ENCODE peak calls at places on chromosomes 3 and 15, in eight cellular contexts. Y is HCT116, Q is A549, P is H1, R is K562, K is SK-N-SH, V is GM12878, T is HepG2. L is an unnamed sample.

GRCh38 chr3:140765246-140765645 is 87.4 kb downstream of the TRIM42 start:
- DNase-seq in T (no peak), V (no peak), K (no peak), R (no peak), P (peak), Q (no peak), Y (no peak), L (no peak)

GRCh38 chr15:28133281-28133680 is 34.2 kb upstream of the OCA2 start:
- DNase-seq in K (no peak), R (no peak), Y (no peak), T (no peak), P (no peak), V (no peak), Q (no peak), L (peak)

GRCh38 chr3:114809668-114810413 is 337.2 kb downstream of the ZBTB20 start:
- DNase-seq in R (no peak), T (peak), Q (peak), Y (no peak), K (no peak), V (peak), P (no peak), L (peak)

GRCh38 chr3:192194081-192194480 is 533.3 kb downstream of the FGF12 start:
- DNase-seq in Y (no peak), V (no peak), T (no peak), Q (no peak), K (no peak), P (no peak), R (no peak), L (no peak)

GRCh38 chr15:63448261-63448660 is 56.1 kb upstream of the USP3 start:
- DNase-seq in R (no peak), Q (no peak), T (no peak), V (no peak), P (no peak), K (no peak), Y (no peak), L (no peak)

GRCh38 chr3:170641510-170642236 is 55.8 kb upstream of the SLC7A14 start:
- DNase-seq in Y (no peak), P (no peak), V (no peak), T (no peak), R (no peak), Q (no peak), K (no peak), L (peak)

GRCh38 chr3:160580938-160581337 is 15.6 kb upstream of the KPNA4 start:
- DNase-seq in P (no peak), T (no peak), Y (no peak), V (no peak), R (no peak), Q (no peak), K (no peak), L (no peak)

GRCh38 chr15:70474682-70475438 is 288.5 kb downstream of the UACA start:
- DNase-seq in K (no peak), P (no peak), R (no peak), T (no peak), Q (peak), Y (peak), V (no peak), L (peak)

GRCh38 chr3:7290062-7290825 is 429.3 kb downstream of the GRM7 start:
- DNase-seq in Q (no peak), K (no peak), V (no peak), Y (no peak), T (no peak), P (no peak), R (no peak), L (no peak)

GRCh38 chr3:133472889-133473288 is 73.0 kb downstream of the BFSP2 start:
- DNase-seq in T (no peak), Y (no peak), K (no peak), P (no peak), V (no peak), Q (no peak), R (no peak), L (no peak)

GRCh38 chr3:64568895-64569509 is 118.8 kb downstream of the ADAMTS9 start:
- DNase-seq in V (no peak), Y (no peak), Q (no peak), R (no peak), T (no peak), K (no peak), P (no peak), L (no peak)

GRCh38 chr3:42079701-42080323 is 11.3 kb upstream of the TRAK1 start:
- DNase-seq in T (peak), K (no peak), Q (peak), R (no peak), V (no peak), Y (no peak), P (no peak), L (no peak)

GRCh38 chr3:122322095-122323075 is 2.7 kb upstream of the CSTA start:
- DNase-seq in K (no peak), Q (no peak), T (no peak), R (no peak), P (no peak), V (no peak), Y (no peak), L (no peak)

GRCh38 chr3:47016934-47017435 is 37.5 kb downstream of the NBEAL2 start:
- DNase-seq in P (no peak), T (no peak), Q (no peak), V (peak), R (peak), K (no peak), Y (no peak), L (peak)

GRCh38 chr15:77753238-77753873 is 120.6 kb upstream of the LINGO1 start:
- DNase-seq in P (peak), R (peak), V (no peak), Y (no peak), Q (peak), T (peak), K (no peak), L (peak)

GRCh38 chr3:109154989-109155388 is 18.5 kb downstream of the C3orf85 start:
- DNase-seq in Y (no peak), V (no peak), Q (peak), P (no peak), K (no peak), R (no peak), T (no peak), L (no peak)

GRCh38 chr3:178304758-178305157 is 231.5 kb upstream of the KCNMB2 start:
- DNase-seq in R (no peak), Q (no peak), Y (no peak), P (no peak), T (no peak), K (no peak), V (no peak), L (peak)

GRCh38 chr3:181695661-181696491 is 15.8 kb upstream of the SOX2 start:
- DNase-seq in P (peak), R (no peak), K (no peak), V (no peak), Y (no peak), Q (no peak), T (no peak), L (no peak)
- TF ChIP-seq RAD21 in P (no peak), R (no peak), K (no peak), V (no peak), Y (no peak), Q (no peak), T (no peak), L (no peak)

GRCh38 chr15:25053000-25053815 is 98.4 kb downstream of the SNRPN start:
- DNase-seq in R (no peak), K (no peak), Q (no peak), T (no peak), P (peak), V (no peak), Y (no peak), L (no peak)

GRCh38 chr15:25054943-25055342 is 100.2 kb downstream of the SNRPN start:
- DNase-seq in V (no peak), Q (no peak), R (no peak), P (no peak), Y (no peak), T (no peak), K (no peak), L (no peak)

GRCh38 chr15:25051399-25052154 is 96.8 kb downstream of the SNRPN start:
- DNase-seq in Y (no peak), R (no peak), K (no peak), P (no peak), Q (no peak), V (no peak), T (no peak), L (no peak)

GRCh38 chr15:25054329-25054728 is 99.5 kb downstream of the SNRPN start:
- DNase-seq in T (no peak), Y (no peak), V (no peak), Q (no peak), K (no peak), R (no peak), P (no peak), L (no peak)

GRCh38 chr15:25052191-25052999 is 97.6 kb downstream of the SNRPN start:
- DNase-seq in R (no peak), Y (no peak), V (no peak), T (no peak), Q (no peak), K (no peak), P (peak), L (no peak)
- TF ChIP-seq RAD21 in R (no peak), Y (no peak), V (no peak), T (no peak), Q (no peak), K (no peak), P (no peak), L (no peak)

DNA sequence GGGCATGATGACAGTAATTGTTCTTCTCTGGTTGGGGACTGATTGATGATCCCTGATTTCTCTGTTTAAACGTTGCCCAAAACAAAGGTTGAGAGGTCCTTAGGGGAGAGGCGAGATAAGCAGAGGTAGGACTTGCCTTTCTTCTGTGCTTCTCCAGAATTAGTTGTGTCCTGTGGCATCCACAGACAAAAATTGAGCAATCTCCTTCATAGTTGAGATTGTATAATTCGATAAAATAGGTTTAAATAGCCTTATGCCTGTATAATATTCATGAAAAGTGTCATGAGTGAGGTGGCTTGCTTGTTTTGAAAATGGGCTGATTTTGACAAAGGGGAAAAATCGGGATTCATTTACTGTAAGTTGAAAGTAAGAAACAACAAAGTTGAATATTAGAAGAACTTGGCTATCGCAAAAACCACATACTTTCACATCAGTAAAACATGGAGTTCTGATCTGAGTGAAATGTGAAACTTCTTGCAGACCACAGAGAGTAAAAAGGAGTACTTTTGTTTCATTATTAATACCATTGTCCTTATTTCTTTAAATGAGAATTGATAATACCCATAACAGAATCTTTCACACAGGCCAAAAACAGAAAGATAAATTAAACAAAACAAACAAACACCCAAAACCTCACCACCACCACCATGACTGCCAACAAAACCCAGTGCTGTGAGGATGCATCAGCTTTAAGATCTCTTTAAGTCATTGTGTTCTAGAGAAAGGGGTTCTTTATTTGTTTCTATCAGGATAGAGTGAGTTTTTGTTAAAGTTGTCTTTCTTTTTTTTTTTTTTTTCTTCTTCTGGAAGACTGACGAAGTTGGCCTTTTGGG is 155.7 kb downstream of the LPP start:
- DNase-seq in R (no peak), Y (no peak), P (no peak), T (no peak), Q (no peak), V (peak), K (no peak), L (no peak)
- TF ChIP-seq RAD21 in R (no peak), Y (no peak), P (no peak), T (no peak), Q (no peak), V (no peak), K (no peak), L (no peak)

GRCh38 chr3:83843716-83844115 is 1115.1 kb upstream of the CADM2 start:
- DNase-seq in K (no peak), R (no peak), V (no peak), P (no peak), Q (no peak), T (no peak), Y (no peak), L (no peak)

DNA sequence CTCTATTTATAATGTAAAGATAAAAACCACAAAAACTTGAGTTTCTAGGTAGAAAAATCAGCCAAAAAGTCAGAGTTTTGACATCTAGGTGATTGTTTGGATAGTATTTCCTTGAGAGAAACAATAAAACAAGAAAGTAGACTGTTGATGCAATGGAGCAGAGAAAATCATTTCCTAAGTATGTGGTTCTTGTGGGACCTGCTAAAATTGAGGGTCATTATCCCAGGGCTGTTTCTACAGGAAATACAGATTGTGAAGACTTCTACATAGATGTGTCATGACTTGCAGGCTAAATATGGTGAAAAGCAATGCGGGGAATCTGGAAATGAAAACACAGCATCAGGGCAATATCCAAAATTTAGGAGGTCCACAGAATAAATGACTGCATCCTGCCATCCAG is 1109.5 kb upstream of the CADM2 start:
- DNase-seq in V (no peak), R (no peak), Q (no peak), Y (no peak), P (no peak), K (no peak), T (no peak), L (no peak)
- TF ChIP-seq RAD21 in V (no peak), R (no peak), Q (no peak), Y (no peak), P (no peak), K (no peak), T (no peak), L (no peak)

GRCh38 chr3:173913985-173914421 is 516.5 kb downstream of the NLGN1 start:
- DNase-seq in K (no peak), T (no peak), V (no peak), R (no peak), Y (no peak), P (no peak), Q (no peak), L (no peak)
- TF ChIP-seq RAD21 in K (no peak), T (no peak), V (no peak), R (no peak), Y (no peak), P (no peak), Q (no peak), L (no peak)

GRCh38 chr3:32998631-32999451 is 47.4 kb downstream of the CCR4 start:
- DNase-seq in V (no peak), Q (no peak), Y (no peak), P (no peak), T (no peak), K (no peak), R (no peak), L (no peak)

GRCh38 chr3:33000698-33001385 is 49.4 kb downstream of the CCR4 start:
- DNase-seq in Y (no peak), R (no peak), T (no peak), Q (no peak), P (no peak), K (no peak), V (no peak), L (no peak)

GRCh38 chr3:32996046-32996754 is 44.8 kb downstream of the CCR4 start:
- DNase-seq in T (no peak), Q (no peak), K (no peak), V (no peak), Y (no peak), R (no peak), P (no peak), L (no peak)

GRCh38 chr3:32994045-32994444 is 42.6 kb downstream of the CCR4 start:
- DNase-seq in P (no peak), Y (no peak), V (no peak), R (no peak), Q (no peak), K (no peak), T (no peak), L (no peak)

DNA sequence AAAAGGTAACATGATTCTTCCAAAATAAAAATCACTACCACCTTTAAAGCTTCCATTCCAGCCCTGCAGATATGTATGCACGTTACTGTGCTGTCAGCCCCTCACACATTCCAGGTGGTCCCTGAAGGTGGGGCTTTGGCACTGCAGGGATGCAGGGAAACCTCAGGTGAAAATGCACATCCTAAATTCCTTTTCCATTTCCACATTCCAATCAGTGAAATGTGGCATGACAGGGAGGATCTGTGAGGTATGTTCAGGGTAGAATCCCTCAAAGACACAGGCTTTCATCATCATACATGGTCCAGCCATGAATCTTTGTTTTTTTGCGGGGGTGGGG is 45.3 kb downstream of the CCR4 start:
- DNase-seq in K (no peak), T (no peak), P (no peak), Q (no peak), V (no peak), Y (no peak), R (no peak), L (no peak)
- TF ChIP-seq RAD21 in K (no peak), T (no peak), P (no peak), Q (no peak), V (no peak), Y (no peak), R (no peak), L (no peak)

GRCh38 chr15:45378149-45378912 is at the start of gene GATM:
- DNase-seq in R (no peak), Y (no peak), P (peak), V (peak), T (no peak), Q (peak), K (peak), L (peak)
- TF ChIP-seq RAD21 in R (no peak), Y (no peak), P (peak), V (no peak), T (no peak), Q (no peak), K (peak), L (no peak)

DNA sequence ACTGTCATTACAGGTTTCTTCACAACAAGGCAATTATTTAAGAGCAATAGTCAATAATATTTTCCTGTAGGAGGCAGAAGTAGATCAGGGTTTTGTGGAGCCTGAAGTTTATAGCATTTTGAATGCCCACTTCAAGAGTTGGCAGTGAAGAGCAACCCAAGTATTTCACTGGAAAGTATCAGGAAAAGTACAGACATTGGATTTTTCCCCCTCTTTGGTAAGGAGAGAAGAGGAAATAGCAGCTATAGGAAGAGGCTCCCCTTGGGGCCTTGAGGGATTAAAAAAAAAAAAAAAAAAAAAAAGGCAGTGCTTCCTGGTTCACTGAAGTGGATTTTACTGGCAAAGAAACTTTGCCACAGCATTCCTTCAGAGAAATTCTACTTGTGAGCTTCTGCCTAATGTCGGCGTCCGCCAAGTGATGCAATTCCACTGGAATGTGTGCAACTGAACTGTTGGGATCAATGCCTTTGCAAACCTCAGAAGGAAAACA is 5.7 kb upstream of the CNTN6 start:
- DNase-seq in K (no peak), T (no peak), Q (no peak), Y (no peak), R (no peak), V (no peak), P (no peak), L (peak)
- TF ChIP-seq RAD21 in K (peak), T (no peak), Q (no peak), Y (no peak), R (no peak), V (no peak), P (peak), L (peak)

DNA sequence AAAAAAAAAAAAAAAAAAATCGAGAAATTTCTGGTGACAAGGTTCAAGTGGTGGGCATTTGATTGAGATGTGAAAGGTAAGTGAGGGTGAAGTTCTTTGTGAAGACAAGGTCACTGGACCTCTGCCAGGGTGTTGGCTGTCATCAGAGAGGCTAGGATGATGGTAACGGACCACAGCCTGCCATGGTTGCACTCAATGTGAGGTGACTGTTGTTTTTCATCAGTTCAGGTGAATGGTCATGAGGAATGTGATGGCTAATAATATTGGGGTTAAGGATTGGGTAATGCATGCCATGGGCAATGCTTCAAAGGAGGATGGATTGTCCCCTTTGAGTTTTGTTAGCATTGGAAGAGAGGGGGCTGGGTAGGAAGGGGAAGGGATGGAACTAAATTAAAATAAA is 4.3 kb upstream of the ALPK3 start:
- DNase-seq in P (no peak), T (no peak), Y (no peak), K (no peak), Q (no peak), R (no peak), V (no peak), L (no peak)
- TF ChIP-seq RAD21 in P (no peak), T (no peak), Y (no peak), K (no peak), Q (no peak), R (no peak), V (no peak), L (no peak)

GRCh38 chr15:65385868-65386253 is 8.1 kb upstream of the IGDCC3 start:
- DNase-seq in R (no peak), P (no peak), Y (no peak), V (no peak), Q (no peak), T (no peak), K (no peak), L (no peak)
- TF ChIP-seq RAD21 in R (no peak), P (no peak), Y (no peak), V (no peak), Q (no peak), T (no peak), K (no peak), L (no peak)